ENCODE peak calls at places on chromosomes 6 and 20, in seven cellular contexts. A is effector memory CD4-positive, alpha-beta T cell; J is GM10248; C is HuH-7.5; Y is EL; E is iPS-NIHi11; I is CD8-positive, alpha-beta T cell. U is an unnamed sample.

GRCh38 chr6:7763896-7764295 is 38.0 kb downstream of the BMP6 start:
- DNase-seq in A (no peak), Y (no peak), J (no peak), I (no peak), C (no peak), E (no peak), U (no peak)

GRCh38 chr20:17878912-17879602 is 89.5 kb downstream of the SNX5 start:
- DNase-seq in E (no peak), C (no peak), A (no peak), J (no peak), Y (no peak), I (no peak), U (no peak)

GRCh38 chr6:167428664-167429063 is 103.8 kb downstream of the TTLL2 start:
- DNase-seq in J (no peak), Y (no peak), A (no peak), C (no peak), E (no peak), I (no peak), U (no peak)

GRCh38 chr20:19492116-19492515 is 265.9 kb upstream of the RIN2 start:
- DNase-seq in A (no peak), C (no peak), J (no peak), Y (peak), I (no peak), E (no peak), U (no peak)

GRCh38 chr20:47429409-47429808 is 72.3 kb upstream of the NCOA3 start:
- DNase-seq in I (no peak), J (no peak), E (no peak), C (no peak), A (no peak), Y (no peak), U (no peak)

GRCh38 chr20:19850190-19850533 is 92.1 kb downstream of the RIN2 start:
- DNase-seq in J (no peak), C (no peak), E (peak), A (no peak), Y (no peak), I (no peak), U (no peak)

GRCh38 chr6:136511921-136512320 is 38.3 kb downstream of the MAP7 start:
- DNase-seq in I (no peak), A (no peak), E (no peak), Y (no peak), C (no peak), J (no peak), U (no peak)

GRCh38 chr20:17021481-17021880 is 205.4 kb upstream of the PCSK2 start:
- DNase-seq in Y (no peak), C (no peak), I (no peak), E (no peak), J (no peak), A (no peak), U (no peak)

GRCh38 chr6:51841656-51842055 is 245.8 kb downstream of the PKHD1 start:
- DNase-seq in E (peak), J (no peak), Y (no peak), C (no peak), I (no peak), A (no peak), U (no peak)

GRCh38 chr6:157779705-157780604 is 43.1 kb upstream of the SNX9 start:
- DNase-seq in Y (peak), I (no peak), E (no peak), A (no peak), C (no peak), J (no peak), U (no peak)

GRCh38 chr20:62743777-62744317 is 35.2 kb downstream of the NTSR1 start:
- DNase-seq in I (no peak), Y (no peak), C (no peak), J (no peak), E (no peak), A (no peak), U (no peak)

GRCh38 chr20:63309261-63310071 is 16.5 kb downstream of the COL20A1 start:
- DNase-seq in A (no peak), Y (peak), E (peak), J (peak), I (no peak), C (peak), U (peak)

GRCh38 chr20:17910828-17911294 is 57.7 kb downstream of the SNX5 start:
- DNase-seq in E (no peak), J (no peak), A (no peak), I (no peak), Y (peak), C (no peak), U (no peak)

GRCh38 chr6:35586542-35586941 is 73.8 kb upstream of the TULP1 start:
- DNase-seq in I (no peak), J (no peak), E (no peak), A (no peak), C (no peak), Y (peak), U (no peak)

GRCh38 chr6:47253136-47253535 is 56.6 kb downstream of the TNFRSF21 start:
- DNase-seq in E (no peak), C (no peak), Y (no peak), J (no peak), A (no peak), I (no peak), U (no peak)

GRCh38 chr20:24959591-24960301 is 10.7 kb downstream of the CST7 start:
- DNase-seq in J (no peak), Y (no peak), I (no peak), A (no peak), E (no peak), C (no peak), U (no peak)

GRCh38 chr20:844473-845225 is 11.1 kb downstream of the FAM110A start:
- DNase-seq in A (peak), C (peak), Y (peak), E (peak), I (peak), J (peak), U (peak)

GRCh38 chr20:35663813-35664543 is 722 bp downstream of the CPNE1 start:
- DNase-seq in I (peak), A (peak), E (peak), Y (no peak), J (peak), C (peak), U (peak)

GRCh38 chr6:53178837-53179432 is 30.3 kb upstream of the GCM1 start:
- DNase-seq in J (no peak), E (no peak), I (no peak), A (no peak), Y (no peak), C (no peak), U (no peak)

GRCh38 chr6:168956884-168957730 is 296.5 kb downstream of the THBS2 start:
- DNase-seq in E (peak), I (peak), Y (peak), A (no peak), C (peak), J (peak), U (peak)

GRCh38 chr20:20443509-20443908 is 75.6 kb downstream of the INSM1 start:
- DNase-seq in J (no peak), I (no peak), C (no peak), E (no peak), Y (no peak), A (no peak), U (no peak)

GRCh38 chr6:118980063-118980462 is 45.1 kb upstream of the MCM9 start:
- DNase-seq in J (no peak), E (no peak), C (no peak), Y (peak), A (no peak), I (no peak), U (peak)

GRCh38 chr6:18343741-18344140 is 43.4 kb upstream of the RNF144B start:
- DNase-seq in A (no peak), Y (peak), E (no peak), I (no peak), J (no peak), C (no peak), U (no peak)

GRCh38 chr6:93423542-93423941 is 4.2 kb upstream of the EPHA7 start:
- DNase-seq in A (no peak), E (peak), I (no peak), Y (peak), C (no peak), J (no peak), U (peak)

GRCh38 chr6:134437376-134437775 is 119.5 kb upstream of the SGK1 start:
- DNase-seq in A (no peak), Y (peak), E (no peak), C (no peak), J (peak), I (no peak), U (peak)

GRCh38 chr6:146258206-146258605 is 229.3 kb downstream of the GRM1 start:
- DNase-seq in I (no peak), J (no peak), A (no peak), C (no peak), E (no peak), Y (no peak), U (no peak)

GRCh38 chr6:134515976-134516375 is 198.1 kb upstream of the SGK1 start:
- DNase-seq in Y (no peak), J (no peak), C (no peak), A (no peak), I (no peak), E (no peak), U (no peak)

GRCh38 chr6:157649311-157650260 is 173.5 kb upstream of the SNX9 start:
- DNase-seq in A (no peak), J (no peak), I (no peak), E (no peak), Y (no peak), C (no peak), U (no peak)

GRCh38 chr6:132007474-132008190 is 56.5 kb upstream of the CCN2 start:
- DNase-seq in C (no peak), Y (peak), A (no peak), E (no peak), I (no peak), J (no peak), U (peak)

GRCh38 chr6:65231616-65232015 is 475.4 kb downstream of the EYS start:
- DNase-seq in E (no peak), C (no peak), J (no peak), Y (no peak), A (no peak), I (no peak), U (no peak)

GRCh38 chr6:38638941-38639497 is 710 bp downstream of the BTBD9 start:
- DNase-seq in A (peak), J (peak), Y (peak), C (peak), E (peak), I (no peak), U (peak)

GRCh38 chr6:149918151-149918905 is 4.6 kb downstream of the RAET1G start:
- DNase-seq in A (no peak), C (no peak), E (no peak), J (no peak), Y (no peak), I (peak), U (no peak)

GRCh38 chr6:68649669-68650068 is 14.6 kb downstream of the ADGRB3 start:
- DNase-seq in I (no peak), E (no peak), A (no peak), J (no peak), C (no peak), Y (no peak), U (no peak)

GRCh38 chr6:43772571-43773049 is 2.6 kb downstream of the VEGFA start:
- DNase-seq in C (no peak), I (no peak), A (no peak), J (no peak), E (peak), Y (no peak), U (peak)

GRCh38 chr6:154653853-154654252 is 79.4 kb upstream of the SCAF8 start:
- DNase-seq in C (no peak), A (no peak), I (no peak), Y (peak), E (no peak), J (no peak), U (peak)

GRCh38 chr6:1047926-1048595 is 263.8 kb upstream of the FOXQ1 start:
- DNase-seq in Y (no peak), E (no peak), C (no peak), I (no peak), J (no peak), A (no peak), U (no peak)

U was measured in A549.